ENCODE peak calls at places on chromosomes 12 and 14, in four cellular contexts. One of them, this sample, is unnamed.

GRCh38 chr12:89645434-89645833 is 63.2 kb downstream of the ATP2B1 start:
- DNase-seq in transverse colon: no peak
- DNase-seq in adrenal gland: no peak
- DNase-seq in lung: no peak
- DNase-seq in this sample: peak; percentile 55

GRCh38 chr12:131808744-131809371 is 19.3 kb upstream of the MMP17 start:
- DNase-seq in transverse colon: peak; percentile 34
- DNase-seq in adrenal gland: no peak
- DNase-seq in lung: no peak
- DNase-seq in this sample: no peak

GRCh38 chr12:754238-754816 is 1.9 kb downstream of the WNK1 start:
- DNase-seq in transverse colon: no peak
- DNase-seq in adrenal gland: no peak
- DNase-seq in lung: no peak
- DNase-seq in this sample: no peak

GRCh38 chr12:53219116-53219955 is 12.3 kb upstream of the ITGB7 start:
- DNase-seq in transverse colon: no peak
- DNase-seq in adrenal gland: no peak
- DNase-seq in lung: no peak
- DNase-seq in this sample: no peak

GRCh38 chr12:105036937-105037649 is 47.2 kb downstream of the ALDH1L2 start:
- DNase-seq in transverse colon: no peak
- DNase-seq in adrenal gland: no peak
- DNase-seq in lung: no peak
- DNase-seq in this sample: no peak

GRCh38 chr14:105849933-105850626 is 323.7 kb downstream of the TMEM121 start:
- DNase-seq in transverse colon: no peak
- DNase-seq in adrenal gland: no peak
- DNase-seq in lung: no peak
- DNase-seq in this sample: peak; percentile 14

GRCh38 chr14:91374897-91375747 is 42.5 kb downstream of the CCDC88C start:
- DNase-seq in transverse colon: no peak
- DNase-seq in adrenal gland: no peak
- DNase-seq in lung: no peak
- DNase-seq in this sample: no peak

GRCh38 chr14:100965296-100965695 is 61.8 kb upstream of the RTL1 start:
- DNase-seq in transverse colon: no peak
- DNase-seq in adrenal gland: no peak
- DNase-seq in lung: no peak
- DNase-seq in this sample: no peak

GRCh38 chr12:112153181-112153899 is 28.0 kb downstream of the TRAFD1 start:
- DNase-seq in transverse colon: no peak
- DNase-seq in adrenal gland: no peak
- DNase-seq in lung: no peak
- DNase-seq in this sample: no peak

GRCh38 chr12:116955382-116956021 is 44.8 kb downstream of the FBXW8 start:
- DNase-seq in transverse colon: peak; percentile 34
- DNase-seq in adrenal gland: no peak
- DNase-seq in lung: peak; percentile 75
- DNase-seq in this sample: peak; percentile 74

GRCh38 chr12:1644523-1645438 is 15.8 kb downstream of the WNT5B start:
- DNase-seq in transverse colon: peak; percentile 68
- DNase-seq in adrenal gland: peak; percentile 87
- DNase-seq in lung: peak; percentile 58
- DNase-seq in this sample: no peak

GRCh38 chr12:32644455-32644854 is 34.6 kb upstream of the DNM1L start:
- DNase-seq in transverse colon: no peak
- DNase-seq in adrenal gland: no peak
- DNase-seq in lung: no peak
- DNase-seq in this sample: no peak

GRCh38 chr12:94618995-94619695 is 31.2 kb downstream of the TMCC3 start:
- DNase-seq in transverse colon: no peak
- DNase-seq in adrenal gland: no peak
- DNase-seq in lung: no peak
- DNase-seq in this sample: no peak

GRCh38 chr12:108618079-108618952 is 15.4 kb downstream of the SELPLG start:
- DNase-seq in transverse colon: peak; percentile 84
- DNase-seq in adrenal gland: peak; percentile 87
- DNase-seq in lung: peak; percentile 83
- DNase-seq in this sample: peak; percentile 71

GRCh38 chr12:99386907-99387306 is 260.6 kb upstream of the GARIN6 start:
- DNase-seq in transverse colon: no peak
- DNase-seq in adrenal gland: no peak
- DNase-seq in lung: no peak
- DNase-seq in this sample: no peak

GRCh38 chr14:75831971-75832370 is 149.8 kb downstream of the TGFB3 start:
- DNase-seq in transverse colon: no peak
- DNase-seq in adrenal gland: no peak
- DNase-seq in lung: peak; percentile 45
- DNase-seq in this sample: peak; percentile 78

GRCh38 chr12:121580959-121581680 is at the start of gene KDM2B:
- DNase-seq in transverse colon: peak; percentile 24
- DNase-seq in adrenal gland: peak; percentile 52
- DNase-seq in lung: no peak
- DNase-seq in this sample: no peak

GRCh38 chr12:32983968-32984367 is 87.4 kb upstream of the PKP2 start:
- DNase-seq in transverse colon: no peak
- DNase-seq in adrenal gland: no peak
- DNase-seq in lung: no peak
- DNase-seq in this sample: peak; percentile 55

GRCh38 chr12:96698521-96698920 is 208.5 kb upstream of the NEDD1 start:
- DNase-seq in transverse colon: no peak
- DNase-seq in adrenal gland: no peak
- DNase-seq in lung: no peak
- DNase-seq in this sample: no peak

GRCh38 chr14:102323102-102323501 is 3.6 kb downstream of the ZNF839 start:
- DNase-seq in transverse colon: peak; percentile 56
- DNase-seq in adrenal gland: peak; percentile 76
- DNase-seq in lung: peak; percentile 63
- DNase-seq in this sample: no peak

GRCh38 chr12:124238886-124239285 is 56.0 kb upstream of the RFLNA start:
- DNase-seq in transverse colon: peak; percentile 74
- DNase-seq in adrenal gland: no peak
- DNase-seq in lung: no peak
- DNase-seq in this sample: peak; percentile 91

GRCh38 chr14:35384386-35385041 is 20.0 kb downstream of the NFKBIA start:
- DNase-seq in transverse colon: peak; percentile 65
- DNase-seq in adrenal gland: peak; percentile 83
- DNase-seq in lung: no peak
- DNase-seq in this sample: peak; percentile 46

GRCh38 chr14:68140111-68140741 is 320.6 kb downstream of the RAD51B start:
- DNase-seq in transverse colon: peak; percentile 59
- DNase-seq in adrenal gland: peak; percentile 50
- DNase-seq in lung: peak; percentile 44
- DNase-seq in this sample: peak; percentile 44

GRCh38 chr12:121813951-121814350 is 10.1 kb downstream of the SETD1B start:
- DNase-seq in transverse colon: no peak
- DNase-seq in adrenal gland: no peak
- DNase-seq in lung: no peak
- DNase-seq in this sample: no peak

GRCh38 chr12:110314308-110314707 is 33.3 kb downstream of the ATP2A2 start:
- DNase-seq in transverse colon: no peak
- DNase-seq in adrenal gland: no peak
- DNase-seq in lung: no peak
- DNase-seq in this sample: no peak

GRCh38 chr12:91327889-91328288 is 145.3 kb upstream of the DCN start:
- DNase-seq in transverse colon: no peak
- DNase-seq in adrenal gland: no peak
- DNase-seq in lung: no peak
- DNase-seq in this sample: no peak

GRCh38 chr14:95488376-95489162 is 27.9 kb downstream of the SYNE3 start:
- DNase-seq in transverse colon: no peak
- DNase-seq in adrenal gland: no peak
- DNase-seq in lung: no peak
- DNase-seq in this sample: no peak

GRCh38 chr14:88323086-88323519 is at the start of gene KCNK10:
- DNase-seq in transverse colon: no peak
- DNase-seq in adrenal gland: no peak
- DNase-seq in lung: no peak
- DNase-seq in this sample: no peak

GRCh38 chr12:18383203-18383602 is 121.9 kb downstream of the PIK3C2G start:
- DNase-seq in transverse colon: no peak
- DNase-seq in adrenal gland: no peak
- DNase-seq in lung: no peak
- DNase-seq in this sample: peak; percentile 64

GRCh38 chr12:91958816-91959215 is 186.8 kb downstream of the BTG1 start:
- DNase-seq in transverse colon: no peak
- DNase-seq in adrenal gland: no peak
- DNase-seq in lung: no peak
- DNase-seq in this sample: no peak

GRCh38 chr14:39432619-39433451 is 602 bp upstream of the FBXO33 start:
- DNase-seq in transverse colon: peak; percentile 95
- DNase-seq in adrenal gland: peak; percentile 94
- DNase-seq in lung: peak; percentile 93
- DNase-seq in this sample: peak; percentile 96

GRCh38 chr12:91155990-91156389 is 26.6 kb downstream of the DCN start:
- DNase-seq in transverse colon: no peak
- DNase-seq in adrenal gland: no peak
- DNase-seq in lung: no peak
- DNase-seq in this sample: no peak

GRCh38 chr14:55593698-55594097 is 13.7 kb downstream of the KTN1 start:
- DNase-seq in transverse colon: no peak
- DNase-seq in adrenal gland: no peak
- DNase-seq in lung: no peak
- DNase-seq in this sample: no peak

GRCh38 chr12:112419269-112420133 is 754 bp downstream of the PTPN11 start:
- DNase-seq in transverse colon: peak; percentile 61
- DNase-seq in adrenal gland: peak; percentile 76
- DNase-seq in lung: peak; percentile 74
- DNase-seq in this sample: peak; percentile 82

GRCh38 chr12:101616027-101616494 is 21.3 kb downstream of the MYBPC1 start:
- DNase-seq in transverse colon: no peak
- DNase-seq in adrenal gland: no peak
- DNase-seq in lung: no peak
- DNase-seq in this sample: no peak

GRCh38 chr12:68239309-68239708 is 13.7 kb upstream of the IL26 start:
- DNase-seq in transverse colon: no peak
- DNase-seq in adrenal gland: no peak
- DNase-seq in lung: no peak
- DNase-seq in this sample: no peak

GRCh38 chr12:68242777-68243176 is 10.6 kb downstream of the IL22 start:
- DNase-seq in transverse colon: no peak
- DNase-seq in adrenal gland: no peak
- DNase-seq in lung: no peak
- DNase-seq in this sample: no peak

GRCh38 chr12:68237523-68238070 is 12.0 kb upstream of the IL26 start:
- DNase-seq in transverse colon: no peak
- DNase-seq in adrenal gland: no peak
- DNase-seq in lung: no peak
- DNase-seq in this sample: no peak

GRCh38 chr12:68240975-68241374 is 12.4 kb downstream of the IL22 start:
- DNase-seq in transverse colon: peak; percentile 29
- DNase-seq in adrenal gland: no peak
- DNase-seq in lung: no peak
- DNase-seq in this sample: no peak

DNA sequence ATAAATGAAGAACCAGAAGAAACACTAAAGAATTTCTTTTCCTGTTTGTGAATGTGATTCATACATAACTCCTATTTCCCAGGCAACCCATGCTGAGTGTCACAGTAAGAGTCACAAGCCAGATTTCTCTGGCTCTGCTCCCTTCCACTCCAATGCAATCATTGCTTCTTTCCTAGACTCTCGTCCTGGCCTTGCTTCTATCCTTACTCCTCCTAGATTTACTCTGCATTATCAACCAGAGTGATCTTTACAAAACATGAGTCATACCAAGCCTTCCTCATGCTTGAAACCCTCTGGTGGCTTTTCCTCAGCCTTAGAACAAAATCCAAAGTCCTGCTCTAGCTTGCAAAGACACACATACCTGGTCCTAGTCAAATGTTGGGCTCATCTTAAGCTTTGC is 13.3 kb downstream of the IL22 start:
- DNase-seq in transverse colon: no peak
- DNase-seq in adrenal gland: peak; percentile 33
- DNase-seq in lung: no peak
- DNase-seq in this sample: no peak
- H3K4me3 ChIP-seq in transverse colon: no peak overlapping the region
- H3K4me3 ChIP-seq in adrenal gland: no peak overlapping the region
- H3K4me3 ChIP-seq in lung: no peak overlapping the region
- H3K4me3 ChIP-seq in this sample: no peak overlapping the region

DNA sequence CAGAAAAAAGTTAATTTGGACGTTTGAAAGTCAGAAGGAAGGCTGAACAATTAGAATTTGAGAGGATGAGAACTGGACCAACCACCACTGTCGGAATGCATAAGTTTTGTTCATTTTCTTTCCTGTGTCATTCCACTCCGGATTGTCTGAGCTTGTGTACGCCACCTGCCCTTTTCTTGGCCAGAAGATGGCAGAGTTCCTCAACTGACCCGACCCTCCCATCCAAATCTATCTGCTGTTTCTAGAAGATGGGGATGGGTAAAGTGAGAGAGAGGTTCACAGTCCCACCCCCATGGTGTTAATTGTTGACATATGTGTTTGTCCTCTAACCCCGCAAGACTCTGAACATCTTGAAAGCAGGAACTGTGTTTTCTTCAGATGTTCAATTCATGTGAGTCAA is 388.0 kb downstream of the VRK1 start:
- DNase-seq in transverse colon: no peak
- DNase-seq in adrenal gland: no peak
- DNase-seq in lung: no peak
- DNase-seq in this sample: peak; percentile 4
- TF ChIP-seq CTCF in transverse colon: no peak
- TF ChIP-seq CTCF in adrenal gland: no peak
- TF ChIP-seq CTCF in lung: no peak
- TF ChIP-seq CTCF in this sample: peak; percentile 34

GRCh38 chr12:130138478-130138877 is 23.8 kb upstream of the FZD10 start:
- DNase-seq in transverse colon: no peak
- DNase-seq in adrenal gland: no peak
- DNase-seq in lung: no peak
- DNase-seq in this sample: no peak
- H3K9me3 ChIP-seq in transverse colon: no peaks in the 10 kb centered on the region
- H3K9me3 ChIP-seq in adrenal gland: no peaks in the 10 kb centered on the region
- H3K9me3 ChIP-seq in lung: peaks cover 2% of the 10 kb centered on the region
- H3K9me3 ChIP-seq in this sample: no peaks in the 10 kb centered on the region

DNA sequence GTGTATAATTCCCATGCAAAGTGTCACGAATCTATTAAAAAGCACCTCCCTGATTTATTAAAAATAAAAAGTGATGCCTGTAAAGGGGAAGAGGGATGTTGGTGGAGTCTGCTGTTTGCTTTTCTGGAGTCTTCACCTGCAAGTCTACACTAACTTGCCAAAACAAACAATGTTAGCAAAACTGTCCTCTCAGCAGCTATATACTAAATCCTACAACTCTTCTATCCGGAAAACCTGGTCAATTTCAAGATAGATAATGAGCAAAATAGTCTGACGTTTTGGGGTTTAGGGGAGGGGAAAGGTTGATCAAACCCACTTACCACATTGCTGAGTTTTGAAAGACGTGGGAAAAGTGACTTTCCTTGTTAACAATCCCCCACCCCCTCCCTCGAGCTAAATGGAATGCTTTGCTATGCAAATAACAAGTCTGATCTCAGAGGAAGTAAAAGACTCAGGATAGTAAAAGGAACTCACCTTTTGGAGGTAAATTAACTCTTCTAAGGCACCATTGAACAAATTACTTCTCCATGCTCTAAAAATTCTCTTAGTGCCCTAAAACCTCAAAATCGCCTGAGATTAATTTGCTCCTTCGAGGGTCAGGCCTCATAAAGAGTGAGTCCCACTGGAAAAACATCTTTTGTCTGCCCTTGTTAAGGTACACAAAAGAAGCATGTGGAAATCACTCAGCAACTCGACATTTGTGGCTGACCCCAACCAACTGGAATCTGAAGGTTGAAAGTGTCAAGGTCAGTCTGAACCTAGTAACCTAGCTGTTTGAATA is 13.5 kb downstream of the BMP4 start:
- DNase-seq in transverse colon: no peak
- DNase-seq in adrenal gland: no peak
- DNase-seq in lung: no peak
- DNase-seq in this sample: peak; percentile 40
- H3K4me3 ChIP-seq in transverse colon: no peak overlapping the region
- H3K4me3 ChIP-seq in adrenal gland: no peak overlapping the region
- H3K4me3 ChIP-seq in lung: no peak overlapping the region
- H3K4me3 ChIP-seq in this sample: no peak overlapping the region